ENCODE peak calls at places on chromosomes 2 and 18, in five cellular contexts. C is HCT116, H is midbrain, X is amniotic stem cell, B is NCI-H774. Y is an unnamed sample.

GRCh38 chr2:120401275-120402069 is 55.5 kb downstream of the INHBB start:
- DNase-seq in C (no peak), H (no peak), X (no peak), B (no peak), Y (no peak)

GRCh38 chr2:35508601-35509000 is 847.0 kb upstream of the CRIM1 start:
- DNase-seq in C (no peak), H (no peak), X (no peak), B (no peak), Y (no peak)

GRCh38 chr18:45860492-45860891 is 35.0 kb downstream of the SIGLEC15 start:
- DNase-seq in C (no peak), H (no peak), X (no peak), B (no peak), Y (no peak)

GRCh38 chr2:6580982-6581381 is 284.7 kb downstream of the CMPK2 start:
- DNase-seq in C (no peak), H (no peak), X (peak), B (no peak), Y (no peak)

GRCh38 chr18:48885266-48885950 is 65.4 kb downstream of the SMAD7 start:
- DNase-seq in C (no peak), H (no peak), X (no peak), B (no peak), Y (no peak)

GRCh38 chr2:884027-884748 is 66.5 kb upstream of the SNTG2 start:
- DNase-seq in C (no peak), H (no peak), X (no peak), B (no peak), Y (no peak)

GRCh38 chr2:195411219-195411687 is 245.8 kb upstream of the SLC39A10 start:
- DNase-seq in C (no peak), H (no peak), X (no peak), B (no peak), Y (no peak)

GRCh38 chr2:221535824-221536223 is 36.3 kb downstream of the EPHA4 start:
- DNase-seq in C (no peak), H (no peak), X (no peak), B (no peak), Y (no peak)

Y was measured in SW 1271.